ENCODE peak calls at places on chromosomes 4 and X, in five cellular contexts. Y is IMR-90, U is mesendoderm, I is neuronal stem cell, Z is H1. Q is an unnamed sample. For H3K79me1, the result is how much of the 10 kb centered on the place peaks cover.

GRCh38 chrX:308821-309520 is 9.6 kb downstream of the GTPBP6 start:
- DNase-seq in Y (no peak), U (no peak), I (no peak), Z (no peak), Q (no peak)

GRCh38 chrX:15745179-15745578 is 7.1 kb downstream of the CA5B start:
- DNase-seq in Y (peak), U (no peak), I (no peak), Z (no peak), Q (no peak)

GRCh38 chr4:93748943-93749342 is 79.6 kb upstream of the ATOH1 start:
- DNase-seq in Y (no peak), U (no peak), I (no peak), Z (no peak), Q (no peak)

GRCh38 chr4:77052352-77052751 is 23.4 kb downstream of the CCNI start:
- DNase-seq in Y (peak), U (peak), I (no peak), Z (peak), Q (peak)

GRCh38 chr4:118776166-118776954 is 59.6 kb downstream of the SEC24D start:
- DNase-seq in Y (peak), U (no peak), I (no peak), Z (no peak), Q (peak)

GRCh38 chr4:26228883-26229282 is 91.9 kb upstream of the RBPJ start:
- DNase-seq in Y (no peak), U (no peak), I (no peak), Z (no peak), Q (no peak)

GRCh38 chrX:140141444-140142029 is 176.2 kb upstream of the CXorf66 start:
- DNase-seq in Y (peak), U (peak), I (peak), Z (peak), Q (peak)

GRCh38 chr4:85166318-85166717 is 199.8 kb upstream of the WDFY3 start:
- DNase-seq in Y (no peak), U (no peak), I (no peak), Z (no peak), Q (no peak)

GRCh38 chr4:126973201-126973600 is 659.6 kb upstream of the INTU start:
- DNase-seq in Y (no peak), U (no peak), I (no peak), Z (no peak), Q (no peak)

GRCh38 chr4:8090312-8090711 is 68.3 kb downstream of the ABLIM2 start:
- DNase-seq in Y (peak), U (peak), I (no peak), Z (no peak), Q (no peak)

GRCh38 chr4:96519291-96519690 is 679.4 kb downstream of the PDHA2 start:
- DNase-seq in Y (no peak), U (no peak), I (no peak), Z (no peak), Q (no peak)

GRCh38 chr4:47686294-47686872 is 151.5 kb downstream of the CORIN start:
- DNase-seq in Y (peak), U (peak), I (peak), Z (peak), Q (peak)

GRCh38 chrX:37752941-37753340 is 26.9 kb upstream of the CYBB start:
- DNase-seq in Y (no peak), U (no peak), I (no peak), Z (no peak), Q (no peak)

GRCh38 chr4:185535818-185536729 is 767 bp upstream of the PDLIM3 start:
- DNase-seq in Y (no peak), U (no peak), I (no peak), Z (no peak), Q (peak)

GRCh38 chr4:83890231-83890630 is 354.3 kb downstream of the GPAT3 start:
- DNase-seq in Y (peak), U (no peak), I (no peak), Z (no peak), Q (peak)

GRCh38 chrX:43835557-43835956 is 46.7 kb downstream of the MAOB start:
- DNase-seq in Y (no peak), U (no peak), I (no peak), Z (no peak), Q (no peak)

GRCh38 chr4:16007471-16008095 is 44.6 kb upstream of the FGFBP2 start:
- DNase-seq in Y (no peak), U (no peak), I (no peak), Z (no peak), Q (no peak)

GRCh38 chr4:145619639-145619996 is 433 bp downstream of the MMAA start:
- DNase-seq in Y (peak), U (no peak), I (no peak), Z (no peak), Q (peak)

GRCh38 chrX:68416592-68416991 is 16.7 kb downstream of the OPHN1 start:
- DNase-seq in Y (no peak), U (no peak), I (no peak), Z (no peak), Q (peak)

GRCh38 chr4:151031831-151032605 is 16.9 kb upstream of the LRBA start:
- DNase-seq in Y (peak), U (no peak), I (no peak), Z (no peak), Q (peak)

GRCh38 chrX:81708506-81708905 is 506.6 kb downstream of the SH3BGRL start:
- DNase-seq in Y (no peak), U (no peak), I (no peak), Z (no peak), Q (no peak)

GRCh38 chr4:149549911-149550310 is 265.7 kb downstream of the IQCM start:
- DNase-seq in Y (no peak), U (peak), I (no peak), Z (no peak), Q (no peak)

GRCh38 chr4:139857021-139857420 is 191.4 kb downstream of the MGST2 start:
- DNase-seq in Y (peak), U (peak), I (peak), Z (no peak), Q (no peak)

GRCh38 chr4:148445071-148445902 is 3.1 kb upstream of the NR3C2 start:
- DNase-seq in Y (no peak), U (peak), I (peak), Z (peak), Q (peak)

GRCh38 chr4:47827339-47828047 is 10.4 kb downstream of the CORIN start:
- DNase-seq in Y (no peak), U (no peak), I (no peak), Z (no peak), Q (no peak)

GRCh38 chr4:41678086-41678485 is 70.4 kb downstream of the PHOX2B start:
- DNase-seq in Y (peak), U (peak), I (no peak), Z (no peak), Q (no peak)

GRCh38 chr4:15848191-15848842 is 70.2 kb downstream of the CD38 start:
- DNase-seq in Y (no peak), U (peak), I (no peak), Z (no peak), Q (no peak)

GRCh38 chr4:48804584-48805301 is 24.7 kb upstream of the FRYL start:
- DNase-seq in Y (no peak), U (no peak), I (no peak), Z (no peak), Q (no peak)

GRCh38 chr4:112060212-112060611 is 85.0 kb upstream of the FAM241A start:
- DNase-seq in Y (peak), U (peak), I (peak), Z (no peak), Q (peak)

GRCh38 chr4:77201343-77201742 is 44.3 kb downstream of the CCNG2 start:
- DNase-seq in Y (peak), U (no peak), I (no peak), Z (no peak), Q (peak)

GRCh38 chr4:177759714-177760113 is 317.5 kb upstream of the AGA start:
- DNase-seq in Y (no peak), U (no peak), I (no peak), Z (no peak), Q (peak)

GRCh38 chrX:127552571-127552970 is 499.6 kb downstream of the ACTRT1 start:
- DNase-seq in Y (no peak), U (peak), I (no peak), Z (no peak), Q (no peak)

GRCh38 chrX:20441123-20441522 is 174.4 kb upstream of the RPS6KA3 start:
- DNase-seq in Y (no peak), U (no peak), I (no peak), Z (no peak), Q (no peak)

DNA sequence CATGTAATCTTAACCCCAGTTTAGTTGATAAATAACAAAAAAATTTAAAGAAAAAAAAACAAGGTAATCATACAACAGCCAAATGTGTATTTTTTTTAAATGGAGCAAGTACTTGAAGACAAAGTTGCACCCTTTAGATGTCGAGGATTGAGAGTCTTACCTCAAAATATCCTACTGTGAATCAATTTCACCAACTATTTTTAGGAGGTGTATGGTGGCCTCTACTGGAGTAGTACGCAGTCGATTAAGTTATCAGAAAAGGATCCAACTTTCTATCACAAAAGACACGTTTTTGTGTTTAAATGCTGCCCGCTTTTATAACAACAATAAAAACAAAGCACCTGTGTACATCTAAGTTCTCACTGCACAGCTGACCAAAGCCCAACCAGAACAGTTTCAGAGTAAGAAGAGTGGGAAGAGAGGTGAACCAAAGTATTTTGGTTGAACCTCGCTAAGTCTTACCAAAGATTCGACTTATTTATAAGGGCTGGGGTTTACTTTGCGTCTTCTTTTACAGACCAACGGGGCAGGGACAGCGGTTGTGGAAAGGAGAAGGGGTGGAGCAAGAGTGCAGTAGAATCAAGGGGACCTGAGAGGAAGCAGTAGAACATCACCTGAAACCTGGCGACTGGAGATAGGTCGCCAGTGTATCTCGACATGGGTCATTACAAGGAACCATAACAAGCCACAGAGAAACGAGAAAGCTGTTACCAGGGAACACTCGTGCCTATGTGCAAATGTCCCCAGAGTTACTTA is 1.2 kb downstream of the RPS6KA6 start:
- DNase-seq in Y (peak), U (peak), I (no peak), Z (peak), Q (no peak)
- H3K4me3 ChIP-seq in Y (peak), U (peak), I (peak), Z (peak), Q (peak)

GRCh38 chr4:907691-908437 is 24.3 kb downstream of the GAK start:
- DNase-seq in Y (peak), U (no peak), I (no peak), Z (no peak), Q (no peak)
- H3K79me1 ChIP-seq in Y (under half), U (under half), I (under half), Z (under half), Q (under half)

DNA sequence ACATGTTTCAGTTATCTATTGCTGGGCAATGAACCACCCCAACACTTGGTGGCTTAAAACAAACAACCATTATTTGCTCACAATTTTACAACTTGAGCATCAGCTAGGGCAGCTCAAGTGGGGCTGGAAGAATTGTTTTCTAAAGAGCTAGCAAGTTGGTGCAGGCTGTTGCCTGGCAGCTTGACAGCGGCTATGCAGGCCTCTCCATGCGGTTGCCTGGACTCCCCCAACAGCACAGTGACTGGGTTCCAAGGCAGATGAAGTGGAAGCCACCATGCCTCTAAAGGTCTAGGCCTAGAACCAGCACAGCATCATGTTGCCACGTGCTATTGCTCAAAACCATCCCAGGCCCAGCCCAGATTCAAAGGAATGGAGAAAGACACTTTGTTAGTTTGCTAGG is 114.8 kb downstream of the BCOR start:
- DNase-seq in Y (no peak), U (no peak), I (no peak), Z (no peak), Q (no peak)
- H3K4me3 ChIP-seq in Y (no peak), U (no peak), I (no peak), Z (no peak), Q (no peak)

DNA sequence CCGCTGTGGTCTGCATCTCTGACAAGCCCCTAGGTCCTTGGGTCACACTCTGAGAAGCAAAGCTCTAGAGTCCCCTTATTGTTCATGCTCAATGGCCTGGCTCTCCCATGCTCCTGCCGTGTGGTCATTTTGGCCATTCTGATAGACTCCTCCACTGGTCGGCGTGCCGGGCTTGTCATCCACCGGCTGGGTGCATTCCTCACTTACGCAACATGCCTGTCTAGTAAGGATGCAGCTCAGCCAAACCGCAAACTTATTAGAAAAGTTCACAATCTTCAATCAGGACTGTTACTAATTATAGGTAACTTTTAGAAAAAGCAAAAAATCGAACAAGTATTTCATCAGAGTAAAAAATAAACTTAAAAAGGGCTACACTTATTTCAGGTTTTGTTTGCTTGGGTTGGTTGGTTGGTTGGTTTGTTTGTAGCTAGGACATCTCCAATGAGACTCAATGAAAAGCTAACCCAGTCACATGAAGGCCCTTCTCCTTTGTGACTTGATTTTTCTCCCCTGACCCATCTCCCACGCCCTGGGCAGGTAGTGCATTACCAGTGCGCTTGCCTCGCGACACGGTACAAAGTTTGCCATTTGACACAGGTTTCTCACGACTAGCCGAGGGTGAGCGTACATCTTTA is 41.0 kb downstream of the IRF2 start:
- DNase-seq in Y (peak), U (no peak), I (no peak), Z (no peak), Q (peak)
- H3K79me1 ChIP-seq in Y (under half), U (under half), I (under half), Z (under half), Q (under half)